ENCODE peak calls at places on chromosomes 2 and 18, in four cellular contexts. One of them, this sample, is unnamed.
A peak's percentile ranks its signal among the peaks of the same experiment; 100 is the strongest.

GRCh38 chr2:65974067-65974723 is 460.7 kb upstream of the MEIS1 start:
- DNase-seq in H1: no peak
- DNase-seq in cardiac septum: no peak
- DNase-seq in HCEC 1CT: no peak
- DNase-seq in this sample: no peak

GRCh38 chr2:217090024-217090473 is 230.2 kb upstream of the TNP1 start:
- DNase-seq in H1: no peak
- DNase-seq in cardiac septum: no peak
- DNase-seq in HCEC 1CT: no peak
- DNase-seq in this sample: no peak

GRCh38 chr18:13175754-13176210 is 42.8 kb upstream of the LDLRAD4 start:
- DNase-seq in H1: no peak
- DNase-seq in HCEC 1CT: no peak
- DNase-seq in cardiac septum: no peak
- DNase-seq in this sample: no peak

GRCh38 chr2:5980351-5981054 is 288.3 kb downstream of the SOX11 start:
- DNase-seq in HCEC 1CT: no peak
- DNase-seq in H1: no peak
- DNase-seq in cardiac septum: no peak
- DNase-seq in this sample: no peak

GRCh38 chr2:239506961-239507360 is 106.1 kb upstream of the HDAC4 start:
- DNase-seq in HCEC 1CT: no peak
- DNase-seq in cardiac septum: no peak
- DNase-seq in H1: no peak
- DNase-seq in this sample: no peak

GRCh38 chr2:106572541-106573148 is 85.5 kb downstream of the CD8B2 start:
- DNase-seq in HCEC 1CT: no peak
- DNase-seq in cardiac septum: no peak
- DNase-seq in H1: peak; percentile 65
- DNase-seq in this sample: no peak

GRCh38 chr2:191257934-191258333 is 12.7 kb downstream of the MYO1B start:
- DNase-seq in HCEC 1CT: no peak
- DNase-seq in H1: no peak
- DNase-seq in cardiac septum: no peak
- DNase-seq in this sample: no peak

GRCh38 chr2:197209742-197210408 is 100.7 kb downstream of the ANKRD44 start:
- DNase-seq in HCEC 1CT: no peak
- DNase-seq in H1: no peak
- DNase-seq in cardiac septum: no peak
- DNase-seq in this sample: no peak

GRCh38 chr2:105139556-105140236 is 101.8 kb downstream of the MRPS9 start:
- DNase-seq in H1: no peak
- DNase-seq in HCEC 1CT: no peak
- DNase-seq in cardiac septum: no peak
- DNase-seq in this sample: no peak

GRCh38 chr2:72138011-72138881 is 9.4 kb downstream of the CYP26B1 start:
- DNase-seq in cardiac septum: peak; percentile 74
- DNase-seq in HCEC 1CT: no peak
- DNase-seq in H1: no peak
- DNase-seq in this sample: no peak

GRCh38 chr2:225207026-225207425 is 164.8 kb upstream of the DOCK10 start:
- DNase-seq in HCEC 1CT: no peak
- DNase-seq in cardiac septum: no peak
- DNase-seq in H1: no peak
- DNase-seq in this sample: no peak

GRCh38 chr2:37688771-37689468 is 17.5 kb upstream of the CDC42EP3 start:
- DNase-seq in HCEC 1CT: peak; percentile 99
- DNase-seq in H1: no peak
- DNase-seq in cardiac septum: no peak
- DNase-seq in this sample: no peak

GRCh38 chr2:174332607-174333001 is 2.1 kb upstream of the SP9 start:
- DNase-seq in HCEC 1CT: no peak
- DNase-seq in cardiac septum: no peak
- DNase-seq in H1: peak; percentile 70
- DNase-seq in this sample: no peak

GRCh38 chr2:9741110-9741509 is 102.2 kb upstream of the TAF1B start:
- DNase-seq in H1: no peak
- DNase-seq in HCEC 1CT: no peak
- DNase-seq in cardiac septum: no peak
- DNase-seq in this sample: no peak

GRCh38 chr2:151237422-151238012 is 24.1 kb downstream of the RBM43 start:
- DNase-seq in HCEC 1CT: peak; percentile 17
- DNase-seq in H1: no peak
- DNase-seq in cardiac septum: no peak
- DNase-seq in this sample: no peak

GRCh38 chr2:145158051-145158586 is 638.2 kb upstream of the ZEB2 start:
- DNase-seq in H1: no peak
- DNase-seq in cardiac septum: no peak
- DNase-seq in HCEC 1CT: peak; percentile 93
- DNase-seq in this sample: no peak

GRCh38 chr2:118250463-118250862 is 162.2 kb downstream of the INSIG2 start:
- DNase-seq in cardiac septum: no peak
- DNase-seq in H1: no peak
- DNase-seq in HCEC 1CT: no peak
- DNase-seq in this sample: no peak

GRCh38 chr18:55290898-55291297 is 297.1 kb downstream of the TCF4 start:
- DNase-seq in HCEC 1CT: peak; percentile 41
- DNase-seq in H1: no peak
- DNase-seq in cardiac septum: no peak
- DNase-seq in this sample: no peak

GRCh38 chr2:173191601-173192000 is 116.0 kb downstream of the MAP3K20 start:
- DNase-seq in H1: no peak
- DNase-seq in HCEC 1CT: no peak
- DNase-seq in cardiac septum: no peak
- DNase-seq in this sample: no peak

GRCh38 chr2:162798407-162798806 is 40.2 kb downstream of the KCNH7 start:
- DNase-seq in cardiac septum: no peak
- DNase-seq in HCEC 1CT: no peak
- DNase-seq in H1: no peak
- DNase-seq in this sample: no peak

GRCh38 chr2:151984424-151984823 is 114.4 kb downstream of the CACNB4 start:
- DNase-seq in cardiac septum: no peak
- DNase-seq in HCEC 1CT: no peak
- DNase-seq in H1: no peak
- DNase-seq in this sample: no peak

GRCh38 chr2:196468394-196468793 is 171.1 kb upstream of the CCDC150 start:
- DNase-seq in H1: no peak
- DNase-seq in HCEC 1CT: no peak
- DNase-seq in cardiac septum: no peak
- DNase-seq in this sample: no peak

GRCh38 chr18:68177807-68178702 is 536.9 kb downstream of the TMX3 start:
- DNase-seq in H1: no peak
- DNase-seq in HCEC 1CT: peak; percentile 96
- DNase-seq in cardiac septum: no peak
- DNase-seq in this sample: no peak

GRCh38 chr2:42100696-42101585 is 53.1 kb downstream of the PKDCC start:
- DNase-seq in H1: peak; percentile 77
- DNase-seq in HCEC 1CT: peak; percentile 49
- DNase-seq in cardiac septum: peak; percentile 86
- DNase-seq in this sample: peak; percentile 7

GRCh38 chr2:126979604-126980003 is 80.9 kb downstream of the TEX51 start:
- DNase-seq in HCEC 1CT: no peak
- DNase-seq in cardiac septum: no peak
- DNase-seq in H1: no peak
- DNase-seq in this sample: no peak

GRCh38 chr18:59837586-59837985 is 62.2 kb upstream of the PMAIP1 start:
- DNase-seq in HCEC 1CT: peak; percentile 72
- DNase-seq in H1: no peak
- DNase-seq in cardiac septum: no peak
- DNase-seq in this sample: peak; percentile 72

GRCh38 chr2:232721882-232722281 is 24.8 kb downstream of the GIGYF2 start:
- DNase-seq in cardiac septum: no peak
- DNase-seq in HCEC 1CT: no peak
- DNase-seq in H1: no peak
- DNase-seq in this sample: no peak

GRCh38 chr2:158967731-158968395 is 577 bp upstream of the TANC1 start:
- DNase-seq in cardiac septum: peak; percentile 75
- DNase-seq in HCEC 1CT: peak; percentile 68
- DNase-seq in H1: peak; percentile 71
- DNase-seq in this sample: no peak

GRCh38 chr2:11663427-11663826 is 6.6 kb downstream of the NTSR2 start:
- DNase-seq in HCEC 1CT: peak; percentile 63
- DNase-seq in H1: no peak
- DNase-seq in cardiac septum: no peak
- DNase-seq in this sample: no peak

GRCh38 chr2:240856151-240856980 is 12.3 kb upstream of the AGXT start:
- DNase-seq in cardiac septum: no peak
- DNase-seq in HCEC 1CT: no peak
- DNase-seq in H1: peak; percentile 79
- DNase-seq in this sample: no peak

GRCh38 chr2:27723372-27724144 is 48.0 kb upstream of the MRPL33 start:
- DNase-seq in H1: peak; percentile 81
- DNase-seq in HCEC 1CT: peak; percentile 72
- DNase-seq in cardiac septum: no peak
- DNase-seq in this sample: no peak

GRCh38 chr2:176126929-176127768 is 2.4 kb upstream of the HOXD8 start:
- DNase-seq in cardiac septum: no peak
- DNase-seq in H1: peak; percentile 83
- DNase-seq in HCEC 1CT: no peak
- DNase-seq in this sample: peak; percentile 79

GRCh38 chr2:224869601-224870000 is 153.4 kb upstream of the CCDC195 start:
- DNase-seq in H1: no peak
- DNase-seq in cardiac septum: no peak
- DNase-seq in HCEC 1CT: peak; percentile 90
- DNase-seq in this sample: no peak

GRCh38 chr18:36693931-36694661 is 134.7 kb downstream of the TPGS2 start:
- DNase-seq in H1: no peak
- DNase-seq in HCEC 1CT: peak; percentile 13
- DNase-seq in cardiac septum: no peak
- DNase-seq in this sample: no peak

GRCh38 chr2:218229851-218230250 is 12.9 kb downstream of the ARPC2 start:
- DNase-seq in HCEC 1CT: no peak
- DNase-seq in cardiac septum: no peak
- DNase-seq in H1: no peak
- DNase-seq in this sample: no peak

GRCh38 chr2:46690825-46691224 is 211.5 kb downstream of the TMEM247 start:
- DNase-seq in HCEC 1CT: peak; percentile 87
- DNase-seq in cardiac septum: no peak
- DNase-seq in H1: no peak
- DNase-seq in this sample: no peak

GRCh38 chr18:40902436-40902835 is 1052.6 kb upstream of the PIK3C3 start:
- DNase-seq in cardiac septum: no peak
- DNase-seq in HCEC 1CT: no peak
- DNase-seq in H1: no peak
- DNase-seq in this sample: no peak

GRCh38 chr18:63262369-63263335 is 56.9 kb downstream of the BCL2 start:
- DNase-seq in cardiac septum: no peak
- DNase-seq in HCEC 1CT: peak; percentile 6
- DNase-seq in H1: no peak
- DNase-seq in this sample: no peak

GRCh38 chr2:208135794-208136369 is 6.3 kb upstream of the CRYGC start:
- DNase-seq in HCEC 1CT: no peak
- DNase-seq in H1: no peak
- DNase-seq in cardiac septum: no peak
- DNase-seq in this sample: no peak